ENCODE peak calls at places on chromosomes 4 and X, in nine cellular contexts. S, Z, N, X, Q, M, D, K and V are unnamed samples. For H3K27me3, the result is how much of the 10 kb centered on the place peaks cover.

GRCh38 chrX:19753368-19753767 is 134.0 kb downstream of the SH3KBP1 start:
- DNase-seq in X (no peak), Z (no peak), S (no peak), D (no peak), K (no peak), M (no peak), Q (no peak), N (no peak), V (no peak)

GRCh38 chrX:153649178-153649914 is 2.3 kb downstream of the DUSP9 start:
- DNase-seq in X (peak), M (peak), Z (no peak), D (no peak), K (no peak), S (no peak), N (no peak), Q (peak), V (no peak)

GRCh38 chrX:108264376-108264775 is 172.8 kb downstream of the ATG4A start:
- DNase-seq in X (no peak), Q (no peak), K (no peak), Z (no peak), D (no peak), N (no peak), M (no peak), S (no peak), V (no peak)

GRCh38 chr4:159410076-159410777 is 307.3 kb downstream of the RAPGEF2 start:
- DNase-seq in D (no peak), Z (peak), X (no peak), S (no peak), K (no peak), Q (no peak), N (no peak), M (no peak), V (peak)

GRCh38 chr4:17368408-17368807 is 143.5 kb downstream of the QDPR start:
- DNase-seq in X (no peak), Z (no peak), M (no peak), N (no peak), K (no peak), Q (no peak), S (no peak), D (no peak), V (no peak)

GRCh38 chr4:134201216-134202098 is at the start of gene PABPC4L:
- DNase-seq in N (no peak), K (no peak), Q (peak), X (peak), M (peak), Z (peak), D (peak), S (no peak), V (peak)

GRCh38 chr4:30862176-30862575 is 142.0 kb downstream of the PCDH7 start:
- DNase-seq in Z (no peak), X (no peak), Q (no peak), D (no peak), S (no peak), N (no peak), M (no peak), K (no peak), V (no peak)

GRCh38 chrX:131802836-131803626 is 220.1 kb upstream of the STK26 start:
- DNase-seq in Q (peak), S (peak), K (peak), Z (no peak), N (no peak), D (peak), X (peak), M (peak), V (no peak)

GRCh38 chr4:129323630-129324029 is 227.7 kb downstream of the C4orf33 start:
- DNase-seq in M (no peak), Z (no peak), D (no peak), Q (no peak), X (no peak), S (no peak), N (no peak), K (no peak), V (no peak)

DNA sequence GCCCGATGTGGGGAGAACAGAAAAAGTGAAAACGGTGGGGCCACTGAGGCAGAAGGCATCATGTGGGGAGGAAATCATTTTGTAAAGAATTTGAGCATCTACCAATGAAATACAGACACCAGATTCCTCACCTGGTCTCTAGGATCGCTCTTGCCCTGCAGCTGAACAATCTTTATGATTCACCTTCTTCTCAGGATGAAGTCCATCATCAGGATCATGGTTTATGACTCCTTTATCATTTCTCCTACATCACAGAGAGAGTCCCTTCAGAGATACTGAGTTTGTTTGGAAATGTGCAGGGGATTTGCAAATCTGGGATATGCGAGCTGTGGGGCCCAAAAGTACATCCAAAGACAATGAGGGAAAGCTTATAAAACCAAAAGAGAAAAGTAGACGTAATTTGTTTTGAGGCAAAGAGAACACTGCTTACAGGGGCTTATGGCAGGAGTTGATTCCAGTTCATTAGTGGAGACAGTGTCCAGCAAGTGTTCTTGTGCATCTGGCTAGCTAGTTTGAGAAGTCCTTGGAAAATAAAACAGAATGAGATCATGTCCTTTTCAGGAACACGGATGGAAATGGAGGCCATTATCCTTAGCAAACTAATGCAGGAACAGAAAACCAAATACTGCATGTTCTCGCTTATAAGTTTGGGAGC is 15.3 kb upstream of the ANXA5 start:
- DNase-seq in S (no peak), X (no peak), Q (no peak), M (no peak), K (no peak), N (no peak), D (no peak), Z (no peak), V (peak)
- TF ChIP-seq CTCF in S (no peak), X (no peak), Q (no peak), M (no peak), K (no peak), N (no peak), D (no peak), Z (no peak), V (no peak)

DNA sequence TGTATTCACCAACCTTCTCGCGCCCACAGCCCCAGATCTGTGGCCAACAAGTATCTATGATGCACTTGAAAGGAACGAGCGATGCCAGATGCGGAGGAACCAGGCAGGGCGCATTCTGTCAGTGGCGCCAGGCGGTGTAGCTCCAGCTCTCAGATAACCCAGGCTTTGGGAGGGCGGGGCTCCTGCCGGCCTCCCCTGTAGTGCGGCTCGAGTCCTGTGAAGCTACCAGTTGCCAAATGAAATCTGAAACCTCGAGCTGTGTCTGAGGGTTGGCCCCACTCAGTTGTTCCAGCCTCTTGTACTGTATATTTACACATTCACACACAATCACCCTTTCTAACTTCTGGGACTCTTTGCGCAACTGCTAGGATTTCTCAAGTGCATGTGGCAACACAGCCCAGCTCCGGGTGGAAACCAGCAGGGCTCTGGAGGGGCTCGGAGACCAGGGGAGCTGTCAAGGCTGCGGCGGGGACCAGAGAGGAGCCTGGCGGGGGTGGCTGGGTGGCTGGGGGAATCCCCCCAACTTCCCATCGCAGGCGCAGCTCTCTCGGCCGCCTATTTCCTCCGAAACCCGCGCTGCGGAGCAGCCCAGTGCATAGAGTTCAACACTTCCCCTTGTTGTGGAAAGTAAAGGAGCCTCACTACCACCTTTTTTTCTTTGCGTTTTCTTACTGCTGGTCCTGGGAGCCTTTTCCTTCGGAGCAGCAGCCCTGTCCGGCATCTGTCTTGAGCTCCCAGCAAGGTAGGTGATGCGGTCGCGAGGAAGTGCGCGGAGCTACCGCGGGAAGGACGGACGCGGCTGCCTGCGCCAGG is at the start of gene ARHGAP24:
- DNase-seq in Q (peak), N (peak), K (peak), S (peak), Z (peak), M (peak), D (peak), X (peak), V (peak)
- H3K4me3 ChIP-seq in Q (peak), N (peak), K (peak), S (peak), Z (peak), M (peak), D (peak), X (peak), V (peak)

GRCh38 chr4:89838005-89838404 is 1.0 kb upstream of the SNCA start:
- DNase-seq in Z (no peak), X (no peak), D (no peak), M (no peak), N (no peak), Q (no peak), S (no peak), K (no peak), V (peak)

GRCh38 chr4:89836031-89836777 is 757 bp downstream of the SNCA start:
- DNase-seq in D (no peak), N (no peak), S (no peak), M (no peak), Z (no peak), X (no peak), Q (no peak), K (no peak), V (no peak)

GRCh38 chr4:89836897-89837384 is at the start of gene SNCA:
- DNase-seq in M (peak), S (peak), Q (peak), X (peak), N (no peak), D (peak), K (peak), Z (peak), V (peak)

GRCh38 chr4:89837385-89837995 is 529 bp upstream of the SNCA start:
- DNase-seq in N (no peak), X (no peak), Z (peak), M (no peak), D (no peak), Q (no peak), K (no peak), S (no peak), V (peak)

DNA sequence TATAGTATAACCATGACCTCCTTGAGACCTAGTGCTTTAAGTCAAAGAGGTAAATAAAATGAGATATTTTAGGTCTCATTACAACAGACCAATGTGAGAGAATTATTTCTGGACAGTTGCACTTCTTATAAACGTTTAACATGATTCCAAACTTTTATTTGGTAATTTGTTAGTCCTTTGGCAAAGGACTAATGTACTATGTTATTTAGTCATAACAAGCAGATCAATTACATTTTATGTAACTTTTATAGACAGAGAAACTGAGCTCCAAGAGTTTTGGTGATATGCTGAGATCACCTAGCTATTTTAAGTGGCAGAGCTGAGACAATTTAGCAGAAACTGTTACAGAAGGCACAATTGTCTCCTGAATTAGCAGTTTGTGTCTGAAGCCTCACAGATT is 2.6 kb upstream of the SNCA start:
- DNase-seq in Z (no peak), M (no peak), K (no peak), Q (no peak), X (no peak), D (no peak), S (no peak), N (no peak), V (no peak)
- H3K27me3 ChIP-seq in Z (under half), M (under half), K (half or more), Q (half or more), X (under half), D (under half), S (half or more), N (under half), V (under half)

DNA sequence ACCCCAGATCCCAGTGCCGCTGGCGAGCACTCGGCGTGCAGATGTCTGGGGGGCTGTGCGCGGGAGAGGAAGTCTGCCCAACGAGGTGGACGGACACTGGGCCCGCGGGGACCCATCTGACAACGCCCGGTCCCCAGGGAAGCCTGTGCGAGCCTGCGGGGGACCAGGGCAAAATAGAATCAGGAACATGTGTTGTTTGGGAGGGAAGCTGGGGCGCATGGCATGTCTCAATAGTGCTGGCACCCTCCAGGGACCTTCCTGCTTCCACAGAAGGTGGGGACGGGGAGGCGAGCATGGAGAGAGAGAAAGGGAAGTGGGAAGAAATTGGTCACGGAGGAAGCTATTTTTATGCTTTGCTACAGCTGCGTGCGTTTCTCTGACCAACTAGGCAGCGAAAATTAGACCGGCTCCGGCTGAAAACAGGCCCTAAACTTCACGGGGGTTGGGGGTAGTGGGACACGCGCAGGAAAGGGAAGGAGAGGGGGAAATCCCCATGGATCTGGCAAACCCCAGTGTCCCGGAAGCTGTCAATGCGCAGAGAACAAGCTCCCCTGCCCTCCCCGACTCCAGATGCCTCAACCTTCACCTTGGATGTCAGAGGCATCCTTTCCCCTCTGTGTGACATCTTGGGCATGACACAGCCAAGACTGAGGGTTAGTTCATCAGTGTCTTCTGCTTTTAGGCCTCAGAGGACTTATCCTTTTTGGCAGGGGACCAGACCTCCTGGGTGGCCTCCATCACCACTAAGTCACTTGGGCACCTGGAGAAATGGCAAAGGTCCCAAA is 169.8 kb upstream of the BCOR start:
- DNase-seq in D (peak), K (no peak), N (no peak), X (no peak), M (peak), Z (no peak), S (no peak), Q (peak), V (no peak)
- TF ChIP-seq CTCF in D (no peak), K (no peak), N (no peak), X (no peak), M (no peak), Z (no peak), S (no peak), Q (no peak), V (no peak)

GRCh38 chr4:41181037-41181436 is 33.3 kb downstream of the APBB2 start:
- DNase-seq in S (no peak), Z (no peak), X (no peak), D (no peak), N (no peak), Q (no peak), K (no peak), M (no peak), V (no peak)

GRCh38 chr4:41177016-41177415 is 37.3 kb downstream of the APBB2 start:
- DNase-seq in X (no peak), Q (no peak), N (no peak), D (no peak), S (no peak), M (no peak), Z (peak), K (no peak), V (peak)

GRCh38 chr4:41179086-41179374 is 35.3 kb downstream of the APBB2 start:
- DNase-seq in N (no peak), M (no peak), Q (no peak), X (no peak), Z (no peak), D (no peak), K (no peak), S (no peak), V (no peak)

GRCh38 chr4:41176357-41176756 is 38.0 kb downstream of the APBB2 start:
- DNase-seq in Z (peak), N (no peak), D (no peak), S (no peak), M (no peak), K (no peak), X (no peak), Q (no peak), V (no peak)

DNA sequence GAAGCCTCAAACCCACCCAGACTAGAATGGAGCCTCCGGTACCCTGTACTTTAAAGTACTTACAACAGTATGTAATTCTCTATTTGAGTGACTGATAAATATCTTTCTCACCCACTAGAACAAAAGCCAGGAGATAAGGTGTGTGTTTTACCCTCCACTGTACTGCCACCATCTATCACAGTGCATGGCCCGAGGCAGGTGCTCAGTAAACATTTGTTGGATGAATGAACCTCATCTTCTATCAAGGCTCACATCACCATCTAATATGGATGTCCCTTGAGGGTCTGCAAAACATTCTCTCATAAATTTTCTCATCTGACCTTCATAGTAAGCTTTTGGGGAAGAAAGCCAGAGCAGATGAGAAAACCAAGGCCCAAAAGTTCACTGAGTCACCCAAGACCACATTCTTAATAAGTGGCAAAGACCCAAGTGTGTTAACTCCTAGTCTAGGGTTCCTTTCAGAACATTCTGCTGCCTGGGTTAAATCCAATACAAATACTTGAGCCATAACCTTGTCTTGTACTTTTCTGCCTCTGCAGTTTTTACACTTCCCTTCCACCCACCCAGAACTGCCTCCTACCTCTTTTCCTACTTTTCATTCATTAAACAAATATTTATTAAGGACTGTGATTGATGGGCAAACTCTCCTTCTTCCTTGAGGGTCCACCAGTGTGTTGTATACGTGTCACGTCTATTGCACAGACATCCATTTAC is 35.8 kb downstream of the APBB2 start:
- DNase-seq in X (no peak), M (no peak), K (no peak), N (no peak), S (no peak), D (no peak), Q (no peak), Z (peak), V (no peak)
- H3K4me3 ChIP-seq in X (no peak), M (no peak), K (no peak), N (no peak), S (no peak), D (no peak), Q (no peak), Z (no peak), V (no peak)

DNA sequence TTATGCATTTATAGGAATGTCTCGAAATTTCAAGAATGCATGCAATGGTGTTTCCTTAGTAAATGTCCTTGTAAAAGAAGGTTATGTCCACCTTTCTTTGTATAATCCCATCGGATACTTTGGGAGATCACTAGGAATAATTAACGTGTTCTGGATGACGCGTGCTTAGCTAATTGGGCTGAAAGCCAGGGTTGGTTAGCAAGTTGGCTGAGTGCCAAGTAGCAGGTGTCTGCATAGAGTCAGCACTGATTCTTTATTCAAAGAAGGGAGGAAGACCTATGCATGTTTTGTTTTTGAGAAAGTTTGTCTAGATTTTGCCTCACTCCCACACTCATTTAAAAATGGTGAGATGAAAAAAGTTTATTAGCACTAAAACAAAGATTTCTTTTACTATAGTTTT is 144.6 kb downstream of the SOX3 start:
- DNase-seq in N (no peak), Q (no peak), X (no peak), M (no peak), Z (no peak), K (no peak), D (no peak), S (no peak), V (peak)
- H3K27me3 ChIP-seq in N (under half), Q (under half), X (under half), M (under half), Z (under half), K (under half), D (under half), S (under half), V (under half)

GRCh38 chr4:118035309-118035708 is 1.0 kb downstream of the NDST3 start:
- DNase-seq in N (no peak), M (no peak), D (no peak), Q (no peak), K (no peak), Z (no peak), X (no peak), S (no peak), V (no peak)
- TF ChIP-seq CTCF in N (no peak), M (no peak), D (no peak), Q (no peak), K (no peak), Z (no peak), X (no peak), S (no peak), V (no peak)

DNA sequence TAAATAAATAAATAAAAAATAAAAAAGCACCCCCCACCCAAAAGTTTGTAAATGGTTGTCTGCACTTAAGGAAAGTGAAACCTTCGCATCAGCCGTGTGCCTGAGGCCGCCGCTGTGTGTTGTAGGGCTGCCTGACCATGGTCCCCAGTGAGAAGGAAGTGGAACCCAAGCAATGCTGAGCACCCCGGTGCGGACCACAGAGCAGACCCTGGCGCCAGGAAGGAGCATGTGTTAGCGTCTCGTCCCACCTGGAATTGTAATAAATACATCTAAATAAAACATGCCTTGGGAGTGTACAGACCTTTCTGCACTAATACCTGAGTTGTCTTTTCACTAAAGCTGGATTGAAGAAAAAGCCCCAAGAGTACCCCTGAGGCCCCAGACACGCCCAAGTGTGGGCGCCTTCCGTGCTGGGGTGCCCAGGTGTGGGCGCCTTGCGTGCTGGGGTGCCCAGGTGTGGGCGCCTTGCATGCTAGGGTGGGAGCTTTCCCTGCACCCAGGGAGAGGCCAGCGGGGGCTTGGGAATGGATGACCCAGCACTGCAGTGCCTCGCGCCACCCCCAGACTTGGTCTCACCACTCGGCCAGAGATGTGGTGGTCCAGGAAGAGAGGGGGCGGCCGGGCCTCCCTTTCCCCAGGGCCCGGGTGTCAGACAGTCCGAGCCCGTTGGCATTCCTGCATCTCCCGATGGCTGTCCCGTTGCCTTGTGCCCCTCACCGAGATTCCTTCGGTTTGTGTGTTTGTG is 33.7 kb downstream of the HTT-AS start:
- DNase-seq in S (no peak), D (no peak), Z (no peak), M (peak), X (no peak), N (no peak), K (no peak), Q (no peak), V (no peak)
- H3K4me3 ChIP-seq in S (peak), D (peak), Z (no peak), M (peak), X (peak), N (no peak), K (no peak), Q (peak), V (no peak)